ENCODE peak calls at places on chromosomes 16 and 17, in four cellular contexts. G, Q, W and F are unnamed samples.

GRCh38 chr16:83623091-83623730 is 184.6 kb upstream of the HSBP1 start:
- DNase-seq in G (no peak), Q (no peak), W (no peak), F (no peak)

GRCh38 chr16:1913327-1914083 is 4.7 kb downstream of the HS3ST6 start:
- DNase-seq in G (no peak), Q (no peak), W (no peak), F (peak; percentile 64)

GRCh38 chr16:85003076-85003475 is 8.3 kb downstream of the ZDHHC7 start:
- DNase-seq in G (no peak), Q (no peak), W (no peak), F (no peak)

GRCh38 chr17:2047590-2047989 is 5.8 kb downstream of the OVCA2 start:
- DNase-seq in G (no peak), Q (no peak), W (no peak), F (no peak)

GRCh38 chr17:71412803-71413202 is 708.0 kb upstream of the SOX9 start:
- DNase-seq in G (no peak), Q (no peak), W (peak; percentile 93), F (peak; percentile 35)

GRCh38 chr17:65656390-65657250 is 95.2 kb upstream of the AXIN2 start:
- DNase-seq in G (no peak), Q (peak; percentile 39), W (no peak), F (no peak)

GRCh38 chr17:33893192-33893591 is 361.9 kb upstream of the CCL2 start:
- DNase-seq in G (no peak), Q (no peak), W (no peak), F (no peak)

GRCh38 chr16:75965504-75966374 is 239.4 kb upstream of the CPHXL start:
- DNase-seq in G (no peak), Q (no peak), W (no peak), F (no peak)

GRCh38 chr17:28720247-28720996 is 637 bp downstream of the RPL23A start:
- DNase-seq in G (no peak), Q (no peak), W (no peak), F (no peak)

GRCh38 chr16:48540222-48540900 is 69.6 kb downstream of the N4BP1 start:
- DNase-seq in G (no peak), Q (no peak), W (no peak), F (no peak)

GRCh38 chr17:19706791-19707727 is 9.3 kb downstream of the SLC47A2 start:
- DNase-seq in G (no peak), Q (no peak), W (no peak), F (peak; percentile 21)

GRCh38 chr16:24013733-24014645 is 178.2 kb downstream of the PRKCB start:
- DNase-seq in G (no peak), Q (peak; percentile 98), W (no peak), F (no peak)

GRCh38 chr16:72850863-72851262 is 197.1 kb downstream of the ZFHX3 start:
- DNase-seq in G (no peak), Q (no peak), W (no peak), F (no peak)

GRCh38 chr17:72111374-72111773 is 9.4 kb upstream of the SOX9 start:
- DNase-seq in G (no peak), Q (no peak), W (no peak), F (no peak)

GRCh38 chr17:82314721-82315605 is 2.4 kb downstream of the CD7 start:
- DNase-seq in G (no peak), Q (no peak), W (no peak), F (no peak)

GRCh38 chr16:20393801-20394637 is 10.5 kb downstream of the PDILT start:
- DNase-seq in G (no peak), Q (no peak), W (no peak), F (no peak)

GRCh38 chr17:45013021-45013997 is 38.1 kb downstream of the DCAKD start:
- DNase-seq in G (no peak), Q (no peak), W (no peak), F (no peak)
- TF ChIP-seq JUND in G (no peak), Q (no peak), W (no peak), F (no peak)

GRCh38 chr17:78357687-78358537 is 2.0 kb downstream of the SOCS3 start:
- DNase-seq in G (no peak), Q (no peak), W (no peak), F (no peak)
- TF ChIP-seq JUND in G (no peak), Q (no peak), W (no peak), F (no peak)

DNA sequence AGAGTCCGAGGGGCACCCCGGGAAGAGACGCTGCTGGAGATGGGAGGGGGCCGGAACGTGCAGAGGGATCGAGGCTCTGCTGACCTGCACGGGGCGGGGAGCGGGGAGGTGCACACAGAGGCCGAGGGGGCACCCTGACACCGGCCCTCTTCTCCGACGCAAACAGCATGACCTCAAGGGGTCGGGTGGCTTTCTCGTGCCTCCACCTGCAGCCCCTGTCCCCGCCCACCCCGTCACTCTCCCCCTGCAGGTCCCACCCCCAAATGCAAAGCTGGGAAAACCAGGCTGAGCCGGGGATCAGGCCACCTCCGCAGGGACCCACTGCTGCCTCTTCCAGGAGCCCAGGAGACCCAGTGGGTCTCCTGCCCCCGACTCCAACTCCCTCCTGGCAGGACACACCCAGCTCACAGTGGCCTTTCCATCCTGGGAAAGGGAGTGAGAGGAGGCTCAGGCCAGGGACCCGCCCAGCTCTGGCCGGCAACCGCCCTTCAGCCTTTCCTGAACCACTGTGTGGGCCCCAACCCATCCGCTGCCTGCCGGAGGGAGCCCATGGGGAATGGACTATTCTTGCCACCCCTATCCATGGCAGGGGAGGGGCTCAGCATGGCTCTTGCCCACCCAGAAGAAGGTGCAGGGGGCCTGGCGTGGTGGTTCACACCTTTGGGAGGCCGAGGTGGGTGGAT is 38.7 kb downstream of the CTU2 start:
- DNase-seq in G (no peak), Q (no peak), W (no peak), F (no peak)
- TF ChIP-seq JUND in G (no peak), Q (no peak), W (no peak), F (no peak)

GRCh38 chr16:22088642-22089041 is 3.7 kb upstream of the VWA3A start:
- DNase-seq in G (no peak), Q (no peak), W (no peak), F (no peak)

GRCh38 chr16:22093952-22094351 is 1.6 kb downstream of the VWA3A start:
- DNase-seq in G (no peak), Q (no peak), W (no peak), F (no peak)

GRCh38 chr16:22091721-22092120 is 620 bp upstream of the VWA3A start:
- DNase-seq in G (no peak), Q (no peak), W (no peak), F (no peak)

GRCh38 chr16:22089910-22090309 is 2.4 kb upstream of the VWA3A start:
- DNase-seq in G (no peak), Q (no peak), W (no peak), F (no peak)

GRCh38 chr16:22092143-22092933 is at the start of gene VWA3A:
- DNase-seq in G (no peak), Q (no peak), W (no peak), F (peak; percentile 67)
- TF ChIP-seq JUND in G (peak; percentile 87), Q (no peak), W (no peak), F (no peak)

GRCh38 chr16:65280988-65281530 is 159.2 kb upstream of the CDH11 start:
- DNase-seq in G (no peak), Q (no peak), W (no peak), F (no peak)

GRCh38 chr16:65285128-65286120 is 163.6 kb upstream of the CDH11 start:
- DNase-seq in G (no peak), Q (no peak), W (no peak), F (no peak)

GRCh38 chr16:65284583-65284982 is 162.7 kb upstream of the CDH11 start:
- DNase-seq in G (no peak), Q (no peak), W (no peak), F (peak; percentile 2)

GRCh38 chr16:65281636-65282035 is 159.8 kb upstream of the CDH11 start:
- DNase-seq in G (no peak), Q (no peak), W (no peak), F (no peak)

DNA sequence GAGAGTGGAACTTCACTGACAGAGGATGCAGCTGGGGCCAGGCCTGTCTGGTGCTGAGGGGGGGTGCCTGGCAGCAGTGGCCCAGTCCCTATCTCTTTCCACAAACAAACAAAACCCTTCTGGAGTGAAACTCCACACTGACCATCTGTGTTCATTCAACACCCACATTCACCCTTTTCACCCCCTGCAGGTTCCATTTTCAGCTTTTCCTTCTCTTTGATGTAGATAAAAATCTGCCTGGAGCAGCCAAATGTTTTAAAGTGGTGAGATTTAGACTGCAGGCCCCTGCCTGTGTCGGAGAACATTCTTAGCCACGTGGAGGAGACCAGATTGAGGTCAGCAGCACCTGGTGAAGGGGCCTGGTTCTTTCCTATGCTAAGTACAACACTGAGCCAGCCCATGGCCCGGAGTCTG is 161.4 kb upstream of the CDH11 start:
- DNase-seq in G (no peak), Q (no peak), W (no peak), F (no peak)
- TF ChIP-seq JUND in G (no peak), Q (no peak), W (no peak), F (no peak)

GRCh38 chr16:3578610-3579551 is 1.7 kb upstream of the NLRC3 start:
- DNase-seq in G (no peak), Q (peak; percentile 56), W (no peak), F (no peak)
- TF ChIP-seq JUND in G (no peak), Q (no peak), W (no peak), F (no peak)

GRCh38 chr17:73770115-73770848 is 126.0 kb upstream of the SDK2 start:
- DNase-seq in G (no peak), Q (no peak), W (peak; percentile 21), F (peak; percentile 61)
- TF ChIP-seq JUND in G (no peak), Q (no peak), W (peak; percentile 8), F (peak; percentile 24)